ENCODE peak calls at places on chromosomes 13 and 19, in four cellular contexts. One of them, this sample, is unnamed.

GRCh38 chr19:35949131-35949530 is 13.0 kb downstream of the LRFN3 start:
- DNase-seq in HepG2: no peak
- DNase-seq in GM12892: no peak
- DNase-seq in K562: no peak
- DNase-seq in this sample: no peak

GRCh38 chr13:74227476-74228158 is 93.4 kb upstream of the KLF12 start:
- DNase-seq in K562: no peak
- DNase-seq in HepG2: peak; percentile 66
- DNase-seq in GM12892: no peak
- DNase-seq in this sample: no peak

GRCh38 chr13:46111151-46111550 is 6.3 kb upstream of the CPB2 start:
- DNase-seq in K562: no peak
- DNase-seq in HepG2: no peak
- DNase-seq in GM12892: no peak
- DNase-seq in this sample: no peak

GRCh38 chr19:47765522-47766358 is 12.8 kb upstream of the SELENOW start:
- DNase-seq in K562: peak; percentile 86
- DNase-seq in HepG2: peak; percentile 52
- DNase-seq in GM12892: no peak
- DNase-seq in this sample: no peak

GRCh38 chr19:45446295-45446694 is 21.5 kb upstream of the FOSB start:
- DNase-seq in K562: peak; percentile 75
- DNase-seq in HepG2: peak; percentile 63
- DNase-seq in GM12892: no peak
- DNase-seq in this sample: no peak

GRCh38 chr13:98821372-98822237 is 69.1 kb upstream of the SLC15A1 start:
- DNase-seq in GM12892: no peak
- DNase-seq in K562: no peak
- DNase-seq in HepG2: peak; percentile 51
- DNase-seq in this sample: no peak

GRCh38 chr19:19540707-19541515 is 2.8 kb downstream of the CILP2 start:
- DNase-seq in HepG2: no peak
- DNase-seq in K562: peak; percentile 88
- DNase-seq in GM12892: peak; percentile 76
- DNase-seq in this sample: peak; percentile 69

GRCh38 chr13:59566544-59566943 is 597.2 kb downstream of the DIAPH3 start:
- DNase-seq in GM12892: no peak
- DNase-seq in HepG2: no peak
- DNase-seq in K562: no peak
- DNase-seq in this sample: no peak

GRCh38 chr13:64746845-64747244 is 2483.3 kb downstream of the PCDH9 start:
- DNase-seq in K562: no peak
- DNase-seq in HepG2: no peak
- DNase-seq in GM12892: no peak
- DNase-seq in this sample: no peak

GRCh38 chr19:37981785-37982475 is 74.9 kb downstream of the SIPA1L3 start:
- DNase-seq in K562: no peak
- DNase-seq in GM12892: no peak
- DNase-seq in HepG2: no peak
- DNase-seq in this sample: no peak

GRCh38 chr19:48874309-48875135 is 2.3 kb downstream of the PPP1R15A start:
- DNase-seq in HepG2: no peak
- DNase-seq in GM12892: no peak
- DNase-seq in K562: peak; percentile 77
- DNase-seq in this sample: no peak

GRCh38 chr13:98007001-98007400 is 53.5 kb downstream of the IPO5 start:
- DNase-seq in GM12892: no peak
- DNase-seq in HepG2: no peak
- DNase-seq in K562: no peak
- DNase-seq in this sample: no peak

GRCh38 chr13:63625869-63626268 is 2210.2 kb upstream of the PCDH20 start:
- DNase-seq in GM12892: no peak
- DNase-seq in HepG2: no peak
- DNase-seq in K562: no peak
- DNase-seq in this sample: no peak

GRCh38 chr13:41276824-41277223 is 13.4 kb upstream of the MTRF1 start:
- DNase-seq in GM12892: no peak
- DNase-seq in HepG2: no peak
- DNase-seq in K562: no peak
- DNase-seq in this sample: no peak

GRCh38 chr19:9962623-9963290 is 26.4 kb upstream of the OLFM2 start:
- DNase-seq in HepG2: no peak
- DNase-seq in GM12892: no peak
- DNase-seq in K562: no peak
- DNase-seq in this sample: no peak
- TF ChIP-seq POLR2A in HepG2: no peak
- TF ChIP-seq POLR2A in GM12892: no peak
- TF ChIP-seq POLR2A in K562: no peak
- TF ChIP-seq POLR2A in this sample: no peak

GRCh38 chr19:3700242-3701032 is at the start of gene PIP5K1C:
- DNase-seq in K562: peak; percentile 93
- DNase-seq in HepG2: peak; percentile 64
- DNase-seq in GM12892: peak; percentile 96
- DNase-seq in this sample: peak; percentile 98

GRCh38 chr19:3699071-3699740 is 1.1 kb downstream of the PIP5K1C start:
- DNase-seq in GM12892: peak; percentile 61
- DNase-seq in K562: peak; percentile 63
- DNase-seq in HepG2: no peak
- DNase-seq in this sample: peak; percentile 66

GRCh38 chr19:3698386-3698950 is 1.8 kb downstream of the PIP5K1C start:
- DNase-seq in GM12892: peak; percentile 39
- DNase-seq in K562: no peak
- DNase-seq in HepG2: no peak
- DNase-seq in this sample: no peak

GRCh38 chr19:3701200-3701599 is 932 bp upstream of the PIP5K1C start:
- DNase-seq in GM12892: no peak
- DNase-seq in K562: no peak
- DNase-seq in HepG2: no peak
- DNase-seq in this sample: no peak

DNA sequence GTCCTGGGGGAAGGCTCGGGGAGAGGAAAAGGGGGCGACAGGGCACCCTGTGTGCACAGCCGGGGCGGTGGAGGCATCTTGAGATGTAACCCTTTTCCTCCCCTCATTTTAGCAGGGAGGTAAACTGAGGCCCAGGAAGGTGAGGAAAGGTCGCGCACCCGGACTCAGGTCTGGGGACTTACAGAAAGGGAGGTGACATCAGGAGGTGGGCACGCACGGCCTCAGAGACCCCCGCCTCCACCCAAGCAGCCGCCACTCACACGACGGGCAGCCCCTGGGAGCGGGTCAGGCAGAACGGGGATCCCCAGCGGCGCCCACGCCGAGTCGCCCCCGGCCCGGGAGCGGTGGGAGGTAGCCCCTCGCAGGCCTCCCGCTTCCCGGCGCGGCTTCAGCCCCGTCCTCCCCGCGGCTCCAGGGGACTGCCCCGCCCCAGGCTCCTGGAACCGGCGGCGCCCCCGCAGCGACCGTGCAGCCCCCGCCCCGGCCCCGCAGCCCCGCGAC is 477 bp downstream of the PIP5K1C start:
- DNase-seq in GM12892: peak; percentile 46
- DNase-seq in HepG2: no peak
- DNase-seq in K562: no peak
- DNase-seq in this sample: no peak
- TF ChIP-seq TAF1 in GM12892: no peak
- TF ChIP-seq TAF1 in HepG2: no peak
- TF ChIP-seq TAF1 in K562: no peak
- TF ChIP-seq TAF1 in this sample: no peak

GRCh38 chr19:7931221-7932061 is 5.5 kb upstream of the CTXN1 start:
- DNase-seq in GM12892: no peak
- DNase-seq in HepG2: no peak
- DNase-seq in K562: no peak
- DNase-seq in this sample: no peak
- TF ChIP-seq POLR2AphosphoS5 in GM12892: no peak
- TF ChIP-seq POLR2AphosphoS5 in HepG2: no peak
- TF ChIP-seq POLR2AphosphoS5 in K562: no peak
- TF ChIP-seq POLR2AphosphoS5 in this sample: no peak

GRCh38 chr19:41206456-41206855 is 12.6 kb upstream of the AXL start:
- DNase-seq in HepG2: no peak
- DNase-seq in GM12892: no peak
- DNase-seq in K562: no peak
- DNase-seq in this sample: no peak
- TF ChIP-seq POLR2A in HepG2: no peak
- TF ChIP-seq POLR2A in GM12892: no peak
- TF ChIP-seq POLR2A in K562: no peak
- TF ChIP-seq POLR2A in this sample: no peak

GRCh38 chr13:112343591-112343990 is 32.6 kb upstream of the SPACA7 start:
- DNase-seq in HepG2: no peak
- DNase-seq in K562: no peak
- DNase-seq in GM12892: no peak
- DNase-seq in this sample: no peak

GRCh38 chr13:112346899-112347229 is 29.3 kb upstream of the SPACA7 start:
- DNase-seq in GM12892: no peak
- DNase-seq in HepG2: no peak
- DNase-seq in K562: no peak
- DNase-seq in this sample: no peak

GRCh38 chr13:112345826-112346172 is 30.4 kb upstream of the SPACA7 start:
- DNase-seq in GM12892: no peak
- DNase-seq in K562: no peak
- DNase-seq in HepG2: no peak
- DNase-seq in this sample: no peak

GRCh38 chr13:112348642-112349345 is 27.4 kb upstream of the SPACA7 start:
- DNase-seq in GM12892: no peak
- DNase-seq in HepG2: no peak
- DNase-seq in K562: no peak
- DNase-seq in this sample: no peak

DNA sequence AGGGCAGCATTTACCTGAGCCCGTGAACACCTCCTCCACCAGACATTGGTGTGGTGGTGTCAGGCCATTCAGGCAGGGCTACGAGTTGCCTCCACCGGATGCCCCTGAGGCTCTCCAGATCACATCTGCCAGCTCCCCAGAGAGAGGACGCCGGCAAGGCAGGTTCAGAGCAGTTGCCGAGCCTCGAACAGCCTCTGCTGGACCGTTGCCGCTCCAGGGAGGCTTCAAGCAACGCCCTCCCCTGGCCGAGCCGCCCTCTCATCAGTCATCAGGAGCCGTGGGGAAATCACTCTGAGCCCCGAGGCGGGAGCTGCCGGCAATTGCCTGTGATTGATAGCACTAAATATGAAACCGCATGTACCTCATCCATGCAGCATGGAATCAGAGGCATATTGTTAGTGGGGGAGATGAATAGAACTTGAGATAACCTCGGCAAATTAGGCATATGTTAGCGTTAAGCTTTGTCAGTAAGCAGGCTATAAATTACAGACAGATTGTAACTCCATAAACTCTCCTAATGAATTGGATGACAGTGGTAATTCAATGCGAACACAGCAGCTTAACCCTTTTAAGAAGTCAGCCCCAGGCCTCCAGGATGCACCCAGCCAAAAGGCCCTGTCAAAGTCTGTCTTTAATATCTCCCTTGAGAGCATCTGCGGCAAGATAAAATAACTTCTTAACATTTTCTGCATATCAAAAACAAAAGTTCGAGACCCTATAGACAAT is 29.8 kb upstream of the SPACA7 start:
- DNase-seq in K562: peak; percentile 6
- DNase-seq in GM12892: no peak
- DNase-seq in HepG2: no peak
- DNase-seq in this sample: no peak
- TF ChIP-seq TAF1 in K562: no peak
- TF ChIP-seq TAF1 in GM12892: no peak
- TF ChIP-seq TAF1 in HepG2: no peak
- TF ChIP-seq TAF1 in this sample: no peak

DNA sequence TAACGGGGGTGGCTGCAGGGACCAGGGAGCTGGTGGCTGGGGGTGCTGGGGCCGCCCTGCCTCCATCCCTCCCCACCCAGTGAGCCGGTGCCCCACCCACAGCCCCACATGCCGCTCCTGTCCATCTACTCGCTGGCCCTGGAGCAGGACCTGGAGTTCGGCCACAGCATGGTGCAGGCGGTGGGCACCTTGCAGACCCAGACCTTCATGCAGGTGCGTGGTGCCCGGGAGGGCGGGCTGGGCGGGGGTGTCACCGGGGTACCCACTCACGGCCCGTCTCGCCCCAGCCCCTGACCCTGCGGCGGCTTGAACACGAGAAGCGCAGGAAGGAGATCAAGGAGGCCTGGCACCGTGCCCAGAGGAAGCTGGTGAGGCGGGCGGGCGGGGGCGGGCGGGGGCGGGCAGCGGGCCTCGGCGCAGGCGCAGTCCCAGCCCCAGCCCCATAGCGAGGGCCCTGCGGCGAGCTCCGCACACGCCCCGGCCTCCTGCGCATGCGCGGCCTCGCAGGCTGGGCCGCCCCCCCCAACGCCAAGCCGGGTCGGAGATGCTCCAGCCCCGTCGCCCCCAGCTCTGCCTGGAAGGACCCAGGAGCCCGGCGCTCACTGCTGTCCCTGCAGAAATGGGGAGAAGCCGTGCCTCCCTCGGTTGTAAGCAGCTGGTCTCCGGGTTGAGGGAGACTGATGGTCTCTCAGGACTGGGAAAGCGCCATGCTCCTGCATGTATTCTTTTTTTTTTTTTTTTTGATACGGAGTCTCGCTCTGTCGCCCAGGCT is 7.7 kb downstream of the ARHGAP45 start:
- DNase-seq in HepG2: no peak
- DNase-seq in K562: peak; percentile 86
- DNase-seq in GM12892: peak; percentile 98
- DNase-seq in this sample: peak; percentile 96
- TF ChIP-seq POLR2AphosphoS5 in HepG2: no peak
- TF ChIP-seq POLR2AphosphoS5 in K562: no peak
- TF ChIP-seq POLR2AphosphoS5 in GM12892: no peak
- TF ChIP-seq POLR2AphosphoS5 in this sample: no peak

GRCh38 chr19:17214531-17215124 is 529 bp upstream of the USE1 start:
- DNase-seq in GM12892: no peak
- DNase-seq in HepG2: no peak
- DNase-seq in K562: no peak
- DNase-seq in this sample: no peak

GRCh38 chr19:17216058-17216670 is 1.0 kb downstream of the USE1 start:
- DNase-seq in GM12892: no peak
- DNase-seq in HepG2: no peak
- DNase-seq in K562: no peak
- DNase-seq in this sample: no peak

GRCh38 chr19:17213334-17213733 is 1.8 kb upstream of the USE1 start:
- DNase-seq in GM12892: no peak
- DNase-seq in K562: no peak
- DNase-seq in HepG2: no peak
- DNase-seq in this sample: no peak

GRCh38 chr19:17211547-17212446 is 3.4 kb upstream of the USE1 start:
- DNase-seq in HepG2: no peak
- DNase-seq in GM12892: no peak
- DNase-seq in K562: no peak
- DNase-seq in this sample: no peak

GRCh38 chr19:17215125-17215971 is at the start of gene USE1:
- DNase-seq in HepG2: peak; percentile 86
- DNase-seq in GM12892: peak; percentile 94
- DNase-seq in K562: peak; percentile 96
- DNase-seq in this sample: peak; percentile 94
- TF ChIP-seq POLR2A in HepG2: peak; percentile 96
- TF ChIP-seq POLR2A in GM12892: peak; percentile 94
- TF ChIP-seq POLR2A in K562: peak; percentile 97
- TF ChIP-seq POLR2A in this sample: peak; percentile 97

This sample was measured in GM12891.